ENCODE peak calls at places on chromosomes 1 and 21, in eight cellular contexts. R, L, Z, C, G, E, O and F are unnamed samples.

GRCh38 chr1:245946905-245947304 is 560.2 kb downstream of the SMYD3 start:
- DNase-seq in O (no peak), R (no peak), C (no peak), E (no peak), G (no peak), L (no peak), Z (peak; percentile 69), F (no peak)

GRCh38 chr1:233879841-233880240 is 24.6 kb upstream of the SLC35F3 start:
- DNase-seq in L (no peak), G (no peak), O (no peak), E (no peak), Z (no peak), R (no peak), C (no peak), F (no peak)

GRCh38 chr1:210233216-210233494 is 559 bp downstream of the SERTAD4 start:
- DNase-seq in E (no peak), R (peak; percentile 28), C (no peak), G (no peak), L (no peak), O (no peak), Z (peak; percentile 72), F (no peak)

GRCh38 chr1:115496904-115497527 is 144.8 kb upstream of the VANGL1 start:
- DNase-seq in Z (no peak), G (no peak), C (peak; percentile 80), L (peak; percentile 51), O (no peak), R (no peak), E (no peak), F (no peak)

GRCh38 chr1:25744140-25744581 is 55.8 kb upstream of the SELENON start:
- DNase-seq in G (peak; percentile 72), O (peak; percentile 69), R (peak; percentile 81), Z (peak; percentile 93), E (no peak), L (peak; percentile 39), C (peak; percentile 93), F (peak; percentile 84)

GRCh38 chr1:193558491-193559028 is 372.1 kb upstream of the B3GALT2 start:
- DNase-seq in E (no peak), C (no peak), G (peak; percentile 46), Z (no peak), O (no peak), L (peak; percentile 60), R (no peak), F (no peak)

GRCh38 chr1:162328507-162328906 is 48.1 kb downstream of the SPATA46 start:
- DNase-seq in G (no peak), E (no peak), L (no peak), Z (no peak), R (no peak), O (no peak), C (no peak), F (no peak)

GRCh38 chr1:86779308-86780191 is 75.2 kb downstream of the SH3GLB1 start:
- DNase-seq in Z (no peak), L (no peak), R (no peak), C (no peak), O (peak; percentile 40), G (no peak), E (no peak), F (peak; percentile 67)

GRCh38 chr1:3459051-3459908 is 4.8 kb downstream of the ARHGEF16 start:
- DNase-seq in C (no peak), E (no peak), O (no peak), G (no peak), R (no peak), Z (no peak), L (no peak), F (peak; percentile 43)

GRCh38 chr1:34749983-34750382 is 4.9 kb upstream of the GJB5 start:
- DNase-seq in Z (no peak), O (no peak), C (no peak), E (no peak), R (no peak), G (no peak), L (no peak), F (no peak)

GRCh38 chr1:112956503-112957132 is 622 bp upstream of the SLC16A1 start:
- DNase-seq in E (no peak), C (peak; percentile 92), Z (peak; percentile 78), G (peak; percentile 29), L (no peak), R (no peak), O (no peak), F (peak; percentile 21)

GRCh38 chr1:112316254-112316653 is 79.8 kb upstream of the CTTNBP2NL start:
- DNase-seq in C (no peak), O (no peak), G (no peak), Z (no peak), R (no peak), E (no peak), L (no peak), F (no peak)

GRCh38 chr1:229938571-229938970 is 128.5 kb upstream of the GALNT2 start:
- DNase-seq in L (no peak), R (no peak), E (no peak), G (no peak), O (no peak), C (no peak), Z (no peak), F (no peak)

GRCh38 chr1:21324368-21325137 is 34.3 kb upstream of the ECE1 start:
- DNase-seq in O (peak; percentile 89), G (peak; percentile 71), R (peak; percentile 81), E (no peak), Z (peak; percentile 91), C (no peak), L (peak; percentile 75), F (no peak)

GRCh38 chr1:91450260-91450659 is 45.6 kb upstream of the HFM1 start:
- DNase-seq in R (no peak), E (no peak), L (no peak), Z (no peak), G (no peak), O (no peak), C (no peak), F (no peak)

GRCh38 chr21:16040601-16041000 is 310.8 kb downstream of the USP25 start:
- DNase-seq in O (no peak), E (no peak), G (no peak), R (no peak), C (no peak), Z (no peak), L (peak; percentile 8), F (no peak)

GRCh38 chr1:51019811-51020210 is 49.8 kb downstream of the CDKN2C start:
- DNase-seq in L (no peak), E (no peak), C (no peak), R (no peak), G (no peak), O (no peak), Z (no peak), F (no peak)

GRCh38 chr21:26595971-26596370 is 22.9 kb upstream of the CYYR1 start:
- DNase-seq in G (no peak), O (no peak), C (no peak), R (no peak), L (no peak), E (no peak), Z (no peak), F (no peak)

DNA sequence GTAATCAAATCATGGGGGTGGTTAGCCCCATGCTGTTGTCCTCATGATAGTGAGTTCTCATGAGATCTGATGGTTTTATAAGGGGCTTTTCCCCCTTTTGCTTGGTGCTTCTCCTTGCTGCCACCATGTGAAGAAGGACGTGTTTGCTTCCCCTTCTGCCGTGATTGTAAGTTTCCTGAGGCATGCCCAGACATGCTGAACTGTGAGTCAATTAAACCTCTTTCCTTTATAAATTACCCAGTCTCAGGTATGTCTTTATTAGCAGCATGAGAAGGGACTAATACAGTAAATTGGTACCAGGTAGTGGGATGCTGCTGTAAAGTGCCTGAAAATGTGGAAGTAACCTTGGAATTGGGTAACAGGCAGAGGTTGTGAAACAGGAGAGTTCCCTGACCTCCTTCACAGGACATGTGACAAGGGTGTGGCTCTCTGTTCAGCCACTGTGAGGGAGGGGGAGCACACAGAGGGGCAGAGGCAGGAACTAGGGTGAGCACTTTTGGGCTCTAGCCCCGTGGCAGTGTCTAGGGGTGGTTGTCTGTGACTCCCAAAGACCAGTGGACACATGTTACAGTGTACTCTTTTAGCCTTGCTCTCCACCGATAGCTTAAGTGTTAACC is 105.3 kb downstream of the BACH1 start:
- DNase-seq in C (no peak), O (no peak), Z (no peak), E (no peak), L (peak; percentile 3), R (no peak), G (peak; percentile 9), F (no peak)
- TF ChIP-seq CTCF in C (no peak), O (no peak), Z (no peak), E (no peak), L (no peak), R (no peak), G (no peak), F (no peak)

GRCh38 chr1:9809122-9809521 is 14.6 kb downstream of the CLSTN1 start:
- DNase-seq in R (no peak), C (no peak), L (no peak), O (no peak), G (no peak), E (no peak), Z (peak; percentile 22), F (peak; percentile 41)
- TF ChIP-seq EP300 in R (no peak), C (no peak), L (no peak), O (no peak), G (no peak), E (no peak), Z (no peak), F (no peak)

GRCh38 chr1:49187054-49187453 is 410.4 kb upstream of the BEND5 start:
- DNase-seq in Z (no peak), G (no peak), L (no peak), E (no peak), C (no peak), R (no peak), O (no peak), F (no peak)
- H3K9me3 ChIP-seq in Z (no peaks in the 10 kb centered on the region), G (no peaks in the 10 kb centered on the region), L (no peaks in the 10 kb centered on the region), E (no peaks in the 10 kb centered on the region), C (no peaks in the 10 kb centered on the region), R (no peaks in the 10 kb centered on the region), O (no peaks in the 10 kb centered on the region), F (no peaks in the 10 kb centered on the region)

GRCh38 chr1:30535595-30536325 is 187.6 kb downstream of the MATN1 start:
- DNase-seq in Z (no peak), L (no peak), E (no peak), G (no peak), O (no peak), R (no peak), C (peak; percentile 82), F (no peak)

GRCh38 chr1:30532621-30533020 is 190.8 kb downstream of the MATN1 start:
- DNase-seq in E (peak; percentile 16), L (no peak), O (peak; percentile 3), R (no peak), C (no peak), Z (no peak), G (no peak), F (no peak)

GRCh38 chr1:30534551-30534940 is 188.8 kb downstream of the MATN1 start:
- DNase-seq in G (no peak), L (no peak), O (no peak), E (no peak), C (no peak), Z (no peak), R (no peak), F (no peak)

GRCh38 chr1:30533796-30534550 is 189.4 kb downstream of the MATN1 start:
- DNase-seq in E (peak; percentile 21), Z (no peak), C (no peak), G (no peak), L (no peak), O (peak; percentile 7), R (no peak), F (no peak)

DNA sequence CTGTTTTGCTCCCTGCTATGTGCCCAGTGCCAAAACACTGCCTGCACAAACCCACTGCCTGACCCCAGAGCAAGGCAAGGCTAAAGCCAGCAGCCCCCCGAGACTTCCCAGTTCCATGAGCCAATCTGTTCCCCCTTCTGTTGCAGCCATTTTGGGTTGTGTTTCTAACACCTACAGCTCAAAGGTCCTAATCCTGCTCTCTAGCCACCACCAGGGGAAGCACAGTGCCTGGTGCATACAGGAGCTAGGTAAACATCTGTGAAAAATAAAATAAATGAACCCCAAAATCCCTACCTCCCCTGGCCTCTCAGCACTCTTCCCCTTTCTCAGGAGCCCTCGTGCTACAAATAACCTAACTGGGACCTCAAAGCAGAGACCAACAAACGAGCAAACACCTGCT is 190.2 kb downstream of the MATN1 start:
- DNase-seq in L (no peak), E (peak; percentile 37), C (no peak), O (peak; percentile 11), R (no peak), G (no peak), Z (no peak), F (no peak)
- TF ChIP-seq CTCF in L (no peak), E (no peak), C (no peak), O (no peak), R (no peak), G (no peak), Z (no peak), F (no peak)